ENCODE peak calls at places on chromosomes 12 and 14, in seven cellular contexts. N is MCF 10A; W is GOT3; F is GM04504; Y is activated CD4-positive, alpha-beta T cell treated with anti-CD3 and anti-CD28 coated beads for 4 hours; E is amniotic stem cell; Z is aorta. M is an unnamed sample.

GRCh38 chr14:34754687-34755086 is 40.3 kb upstream of the CFL2 start:
- DNase-seq in N (no peak), W (no peak), F (no peak), Y (no peak), E (no peak), Z (no peak), M (no peak)

GRCh38 chr12:130831246-130831645 is 7.8 kb downstream of the STX2 start:
- DNase-seq in N (no peak), W (no peak), F (no peak), Y (no peak), E (no peak), Z (no peak), M (no peak)

GRCh38 chr12:39103552-39104165 is 198.3 kb upstream of the CPNE8 start:
- DNase-seq in N (peak), W (peak), F (peak), Y (no peak), E (no peak), Z (no peak), M (no peak)

GRCh38 chr12:9699898-9700605 is 30.5 kb downstream of the CLEC2D start:
- DNase-seq in N (no peak), W (no peak), F (no peak), Y (no peak), E (no peak), Z (no peak), M (no peak)

GRCh38 chr12:11785722-11786121 is 136.2 kb downstream of the ETV6 start:
- DNase-seq in N (peak), W (no peak), F (peak), Y (no peak), E (no peak), Z (no peak), M (no peak)

GRCh38 chr12:6927999-6928702 is 392 bp downstream of the ATN1 start:
- DNase-seq in N (no peak), W (no peak), F (no peak), Y (no peak), E (no peak), Z (peak), M (no peak)

GRCh38 chr14:91154851-91155625 is 41.2 kb downstream of the DGLUCY start:
- DNase-seq in N (peak), W (no peak), F (peak), Y (no peak), E (no peak), Z (no peak), M (peak)

GRCh38 chr14:93683241-93683640 is 105.0 kb downstream of the PRIMA1 start:
- DNase-seq in N (no peak), W (no peak), F (no peak), Y (no peak), E (no peak), Z (no peak), M (no peak)

GRCh38 chr12:16246264-16246663 is 31.2 kb downstream of the SLC15A5 start:
- DNase-seq in N (peak), W (no peak), F (no peak), Y (no peak), E (no peak), Z (no peak), M (no peak)

GRCh38 chr14:92549853-92550244 is 36.3 kb downstream of the RIN3 start:
- DNase-seq in N (no peak), W (no peak), F (peak), Y (no peak), E (no peak), Z (peak), M (no peak)

GRCh38 chr12:54126696-54127537 is 61.9 kb downstream of the SMUG1 start:
- DNase-seq in N (peak), W (no peak), F (no peak), Y (no peak), E (no peak), Z (peak), M (no peak)

GRCh38 chr12:100668939-100669536 is 95.6 kb downstream of the GAS2L3 start:
- DNase-seq in N (peak), W (no peak), F (peak), Y (peak), E (peak), Z (peak), M (peak)